ENCODE peak calls at places on chromosomes 6 and 20, in six cellular contexts. H, E, C, G, K and P are unnamed samples.
A peak's percentile ranks its signal among the peaks of the same experiment; 100 is the strongest.

GRCh38 chr6:130708338-130708737 is 118.9 kb upstream of the SMLR1 start:
- DNase-seq in H (no peak), E (no peak), C (no peak), G (no peak), K (no peak), P (no peak)

GRCh38 chr20:15297059-15297875 is 959.9 kb upstream of the FLRT3 start:
- DNase-seq in H (no peak), E (no peak), C (peak; percentile 19), G (no peak), K (peak; percentile 22), P (no peak)

GRCh38 chr6:167089243-167090142 is 33.4 kb upstream of the CCR6 start:
- DNase-seq in H (no peak), E (no peak), C (no peak), G (no peak), K (no peak), P (no peak)

GRCh38 chr6:169963581-169964297 is 212.3 kb downstream of the ERMARD start:
- DNase-seq in H (no peak), E (no peak), C (peak; percentile 6), G (peak; percentile 39), K (no peak), P (no peak)

GRCh38 chr6:138944412-138944811 is 43.6 kb downstream of the REPS1 start:
- DNase-seq in H (no peak), E (no peak), C (no peak), G (no peak), K (no peak), P (no peak)

GRCh38 chr6:135006386-135006914 is 48.2 kb downstream of the HBS1L start:
- DNase-seq in H (no peak), E (no peak), C (no peak), G (no peak), K (no peak), P (no peak)

GRCh38 chr20:37880726-37881591 is 22.0 kb upstream of the VSTM2L start:
- DNase-seq in H (peak; percentile 50), E (peak; percentile 89), C (no peak), G (no peak), K (peak; percentile 34), P (peak; percentile 57)

GRCh38 chr6:150517175-150517574 is 82.5 kb upstream of the PLEKHG1 start:
- DNase-seq in H (no peak), E (no peak), C (no peak), G (no peak), K (no peak), P (no peak)

GRCh38 chr6:34982424-34982852 is 93.4 kb downstream of the ANKS1A start:
- DNase-seq in H (no peak), E (no peak), C (no peak), G (no peak), K (peak; percentile 84), P (peak; percentile 72)

GRCh38 chr6:35485402-35485877 is 11.4 kb downstream of the TEAD3 start:
- DNase-seq in H (peak; percentile 87), E (no peak), C (peak; percentile 65), G (peak; percentile 65), K (no peak), P (no peak)

GRCh38 chr20:48421547-48421946 is 406.3 kb downstream of the PREX1 start:
- DNase-seq in H (no peak), E (no peak), C (no peak), G (no peak), K (no peak), P (no peak)

GRCh38 chr20:16528078-16528477 is 45.2 kb downstream of the KIF16B start:
- DNase-seq in H (peak; percentile 67), E (no peak), C (peak; percentile 36), G (peak; percentile 85), K (peak; percentile 43), P (peak; percentile 88)

GRCh38 chr6:163753430-163753829 is 338.9 kb downstream of the QKI start:
- DNase-seq in H (no peak), E (no peak), C (no peak), G (no peak), K (no peak), P (no peak)

GRCh38 chr6:13004610-13005009 is 288.0 kb downstream of the PHACTR1 start:
- DNase-seq in H (no peak), E (no peak), C (no peak), G (no peak), K (no peak), P (no peak)

GRCh38 chr6:17872908-17873307 is 114.5 kb downstream of the KIF13A start:
- DNase-seq in H (no peak), E (no peak), C (no peak), G (no peak), K (no peak), P (no peak)

GRCh38 chr6:5665173-5665572 is 341.6 kb downstream of the NRN1 start:
- DNase-seq in H (no peak), E (no peak), C (no peak), G (peak; percentile 76), K (no peak), P (no peak)

GRCh38 chr20:49320460-49320859 is 42.6 kb upstream of the ZNFX1 start:
- DNase-seq in H (no peak), E (no peak), C (no peak), G (no peak), K (peak; percentile 34), P (no peak)

GRCh38 chr20:34669094-34669493 is 7.8 kb downstream of the PIGU start:
- DNase-seq in H (no peak), E (no peak), C (no peak), G (no peak), K (no peak), P (no peak)

GRCh38 chr6:106857771-106858652 is 116.5 kb downstream of the CD24 start:
- DNase-seq in H (no peak), E (no peak), C (no peak), G (no peak), K (no peak), P (no peak)

GRCh38 chr6:106858653-106859092 is 115.9 kb downstream of the CD24 start:
- DNase-seq in H (no peak), E (no peak), C (peak; percentile 40), G (peak; percentile 75), K (no peak), P (no peak)

GRCh38 chr6:106856227-106856874 is 118.2 kb downstream of the CD24 start:
- DNase-seq in H (no peak), E (no peak), C (no peak), G (no peak), K (no peak), P (no peak)

GRCh38 chr6:106862858-106863257 is 111.7 kb downstream of the CD24 start:
- DNase-seq in H (no peak), E (no peak), C (no peak), G (no peak), K (no peak), P (no peak)

DNA sequence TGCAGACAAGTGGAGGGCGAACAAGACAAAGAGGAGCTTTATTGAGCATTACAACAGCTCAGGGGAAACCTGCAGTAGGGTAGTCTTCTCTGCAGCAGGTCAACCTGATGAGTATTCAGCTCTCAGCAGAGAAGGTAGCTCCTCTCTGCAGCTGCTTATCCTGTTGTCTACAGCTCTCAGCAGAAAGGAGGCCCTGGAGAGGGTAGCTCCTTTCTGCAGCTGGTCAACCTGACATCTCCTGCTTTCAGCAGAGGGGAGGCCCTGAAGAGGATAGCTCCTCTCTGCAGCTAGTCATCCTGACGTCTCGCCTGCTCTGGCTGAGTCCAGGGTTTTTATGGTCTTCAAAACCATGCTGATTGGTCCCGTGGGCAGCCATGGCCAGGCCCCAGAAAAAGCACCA is 113.6 kb downstream of the CD24 start:
- DNase-seq in H (no peak), E (no peak), C (no peak), G (no peak), K (no peak), P (no peak)
- H3K27ac ChIP-seq in H (no peak overlapping the region), E (no peak overlapping the region), C (no peak overlapping the region), G (no peak overlapping the region), K (no peak overlapping the region), P (no peak overlapping the region)

GRCh38 chr6:43173496-43174262 is 2.6 kb downstream of the SRF start:
- DNase-seq in H (no peak), E (no peak), C (no peak), G (no peak), K (no peak), P (no peak)

GRCh38 chr6:43170452-43171283 is at the start of gene SRF:
- DNase-seq in H (peak; percentile 99), E (peak; percentile 99), C (peak; percentile 100), G (peak; percentile 100), K (peak; percentile 100), P (peak; percentile 100)

GRCh38 chr6:43174263-43175112 is 3.4 kb downstream of the SRF start:
- DNase-seq in H (peak; percentile 94), E (peak; percentile 96), C (peak; percentile 99), G (peak; percentile 99), K (peak; percentile 99), P (peak; percentile 99)

GRCh38 chr6:43172127-43173007 is 1.3 kb downstream of the SRF start:
- DNase-seq in H (peak; percentile 79), E (peak; percentile 79), C (peak; percentile 77), G (peak; percentile 66), K (peak; percentile 62), P (peak; percentile 55)

GRCh38 chr6:43171284-43172126 is 436 bp downstream of the SRF start:
- DNase-seq in H (peak; percentile 70), E (peak; percentile 75), C (no peak), G (peak; percentile 51), K (no peak), P (no peak)
- TF ChIP-seq POLR2A in H (peak; percentile 66), E (peak; percentile 81), C (no peak), G (no peak), K (peak; percentile 48), P (peak; percentile 76)

DNA sequence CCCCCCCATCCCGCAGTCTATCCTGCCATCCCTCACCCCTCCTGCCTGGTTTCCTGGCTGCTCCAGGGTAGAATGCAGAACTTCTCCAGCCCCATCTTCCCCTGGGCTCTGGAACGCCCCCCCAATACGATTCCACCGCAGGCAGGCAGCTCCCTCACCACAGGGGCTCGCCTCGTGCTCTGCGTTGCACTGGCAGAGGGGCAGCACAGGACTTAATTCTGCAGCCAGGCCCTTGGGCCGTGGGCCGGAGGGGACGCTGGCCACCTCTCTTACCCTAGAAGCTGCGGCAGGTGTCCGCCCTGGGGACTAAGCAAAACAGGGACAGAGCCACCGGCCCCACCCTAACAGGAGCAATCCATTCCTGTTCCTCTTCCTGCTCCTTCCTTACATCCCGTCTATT is 263.9 kb downstream of the CDH4 start:
- DNase-seq in H (no peak), E (no peak), C (no peak), G (no peak), K (no peak), P (no peak)
- H3K27ac ChIP-seq in H (no peak overlapping the region), E (no peak overlapping the region), C (no peak overlapping the region), G (no peak overlapping the region), K (no peak overlapping the region), P (no peak overlapping the region)

GRCh38 chr6:160755168-160755567 is 53.1 kb downstream of the PLG start:
- DNase-seq in H (no peak), E (no peak), C (no peak), G (no peak), K (no peak), P (no peak)
- TF ChIP-seq POLR2A in H (no peak), E (no peak), C (no peak), G (no peak), K (no peak), P (no peak)

GRCh38 chr20:18072532-18072931 is 14.8 kb upstream of the OVOL2 start:
- DNase-seq in H (no peak), E (no peak), C (no peak), G (no peak), K (no peak), P (no peak)
- H3K27ac ChIP-seq in H (no peak overlapping the region), E (no peak overlapping the region), C (no peak overlapping the region), G (no peak overlapping the region), K (no peak overlapping the region), P (no peak overlapping the region)

GRCh38 chr20:32236048-32236533 is 28.4 kb downstream of the POFUT1 start:
- DNase-seq in H (no peak), E (no peak), C (peak; percentile 24), G (no peak), K (no peak), P (no peak)
- TF ChIP-seq POLR2A in H (no peak), E (no peak), C (no peak), G (no peak), K (no peak), P (no peak)